ENCODE peak calls at places on chromosome 4, in five cellular contexts. One of them, this sample, is unnamed.

GRCh38 chr4:122635205-122635604 is 14.3 kb upstream of the IL21 start:
- DNase-seq in HCT116: no peak
- DNase-seq in progenitor cell of endocrine pancreas: no peak
- DNase-seq in H9: no peak
- DNase-seq in lower lobe of right lung: no peak
- DNase-seq in this sample: no peak

GRCh38 chr4:38235338-38235737 is 275.1 kb downstream of the PTTG2 start:
- DNase-seq in HCT116: no peak
- DNase-seq in progenitor cell of endocrine pancreas: no peak
- DNase-seq in H9: no peak
- DNase-seq in lower lobe of right lung: no peak
- DNase-seq in this sample: no peak

GRCh38 chr4:112916868-112917267 is 132.6 kb upstream of the ANK2 start:
- DNase-seq in HCT116: no peak
- DNase-seq in progenitor cell of endocrine pancreas: no peak
- DNase-seq in H9: no peak
- DNase-seq in lower lobe of right lung: no peak
- DNase-seq in this sample: no peak

GRCh38 chr4:110119880-110120279 is 78.5 kb downstream of the ELOVL6 start:
- DNase-seq in HCT116: no peak
- DNase-seq in progenitor cell of endocrine pancreas: no peak
- DNase-seq in H9: no peak
- DNase-seq in lower lobe of right lung: no peak
- DNase-seq in this sample: no peak

GRCh38 chr4:71941001-71941400 is 90.8 kb upstream of the NPFFR2 start:
- DNase-seq in HCT116: peak
- DNase-seq in progenitor cell of endocrine pancreas: no peak
- DNase-seq in H9: peak
- DNase-seq in lower lobe of right lung: no peak
- DNase-seq in this sample: peak

GRCh38 chr4:42074294-42074693 is 78.2 kb downstream of the BEND4 start:
- DNase-seq in HCT116: no peak
- DNase-seq in progenitor cell of endocrine pancreas: no peak
- DNase-seq in H9: no peak
- DNase-seq in lower lobe of right lung: no peak
- DNase-seq in this sample: no peak

GRCh38 chr4:134935320-134935719 is 733.7 kb upstream of the PABPC4L start:
- DNase-seq in HCT116: no peak
- DNase-seq in progenitor cell of endocrine pancreas: no peak
- DNase-seq in H9: no peak
- DNase-seq in lower lobe of right lung: no peak
- DNase-seq in this sample: peak

GRCh38 chr4:2094545-2094944 is 35.4 kb downstream of the NAT8L start:
- DNase-seq in HCT116: no peak
- DNase-seq in progenitor cell of endocrine pancreas: no peak
- DNase-seq in H9: no peak
- DNase-seq in lower lobe of right lung: no peak
- DNase-seq in this sample: no peak

GRCh38 chr4:78862314-78862737 is 76.9 kb downstream of the PAQR3 start:
- DNase-seq in HCT116: no peak
- DNase-seq in progenitor cell of endocrine pancreas: no peak
- DNase-seq in H9: no peak
- DNase-seq in lower lobe of right lung: no peak
- DNase-seq in this sample: no peak

GRCh38 chr4:4401049-4401448 is 14.1 kb downstream of the NSG1 start:
- DNase-seq in HCT116: no peak
- DNase-seq in progenitor cell of endocrine pancreas: no peak
- DNase-seq in H9: no peak
- DNase-seq in lower lobe of right lung: no peak
- DNase-seq in this sample: no peak

DNA sequence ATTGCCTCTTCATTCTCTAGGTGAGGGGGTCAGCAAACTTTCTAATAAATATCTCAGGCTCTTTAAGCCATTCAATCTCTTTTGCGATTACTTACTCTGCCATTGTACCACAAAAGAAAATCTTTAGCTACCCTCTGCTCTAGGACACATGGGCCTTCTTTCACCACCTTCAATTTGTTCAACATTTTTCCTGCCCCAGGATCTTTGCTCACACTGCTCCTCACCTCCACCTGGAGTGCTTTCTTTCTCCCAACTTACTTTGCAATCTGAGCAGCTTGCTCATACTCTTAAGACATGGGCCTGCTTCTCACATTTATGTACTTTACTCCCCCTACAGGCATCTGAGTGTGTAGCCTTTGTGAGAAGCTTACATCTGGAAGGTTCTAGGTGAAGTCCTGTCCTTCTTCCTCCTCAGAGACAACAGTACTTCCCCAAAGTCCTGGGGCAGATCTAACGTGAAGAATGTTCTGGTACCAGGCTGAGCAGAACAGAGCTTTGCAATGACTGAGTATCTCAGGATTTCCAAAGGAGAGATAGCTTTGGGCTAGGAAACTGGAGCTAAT is 55.0 kb upstream of the PRDM5 start:
- DNase-seq in HCT116: peak
- DNase-seq in progenitor cell of endocrine pancreas: no peak
- DNase-seq in H9: peak
- DNase-seq in lower lobe of right lung: no peak
- DNase-seq in this sample: no peak
- TF ChIP-seq CTCF in HCT116: peak
- TF ChIP-seq CTCF in progenitor cell of endocrine pancreas: peak
- TF ChIP-seq CTCF in H9: peak
- TF ChIP-seq CTCF in lower lobe of right lung: peak
- TF ChIP-seq CTCF in this sample: peak

GRCh38 chr4:72987741-72988729 is 81.5 kb downstream of the COX18 start:
- DNase-seq in HCT116: no peak
- DNase-seq in progenitor cell of endocrine pancreas: no peak
- DNase-seq in H9: no peak
- DNase-seq in lower lobe of right lung: no peak
- DNase-seq in this sample: no peak
- TF ChIP-seq CTCF in HCT116: no peak
- TF ChIP-seq CTCF in progenitor cell of endocrine pancreas: no peak
- TF ChIP-seq CTCF in H9: no peak
- TF ChIP-seq CTCF in lower lobe of right lung: no peak
- TF ChIP-seq CTCF in this sample: no peak

DNA sequence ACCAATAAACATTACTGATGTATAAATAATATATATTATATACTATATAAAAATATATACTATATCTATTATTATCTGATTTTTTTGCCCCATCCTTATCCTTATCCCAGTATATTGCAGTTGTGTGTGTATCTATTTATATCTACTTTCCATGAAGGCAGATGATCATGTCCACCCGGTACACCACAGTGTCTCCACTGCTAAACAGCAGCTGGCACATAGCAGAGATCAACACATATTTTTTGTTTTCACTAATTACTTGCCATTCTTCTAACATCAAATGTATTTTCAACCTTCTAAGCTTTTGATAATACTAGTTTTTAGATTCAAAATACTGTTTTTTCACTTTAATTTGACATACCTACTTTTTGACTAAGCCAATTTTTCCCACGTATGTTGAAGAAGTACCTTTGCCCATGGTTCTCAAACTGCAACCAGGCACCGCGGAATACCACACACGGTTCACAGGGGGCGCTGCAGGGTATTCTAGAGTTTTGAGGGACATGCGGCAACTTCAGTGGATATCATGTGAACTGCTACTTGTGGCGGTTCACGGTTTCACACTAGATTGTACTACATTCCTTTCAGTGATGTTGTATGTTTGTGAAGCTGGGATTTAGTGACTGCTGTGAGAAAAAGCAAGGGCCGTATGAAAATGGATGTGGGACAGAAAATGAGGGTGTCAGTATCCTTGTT is 182.5 kb upstream of the NPY2R start:
- DNase-seq in HCT116: peak
- DNase-seq in progenitor cell of endocrine pancreas: peak
- DNase-seq in H9: peak
- DNase-seq in lower lobe of right lung: peak
- DNase-seq in this sample: peak
- TF ChIP-seq CTCF in HCT116: peak
- TF ChIP-seq CTCF in progenitor cell of endocrine pancreas: peak
- TF ChIP-seq CTCF in H9: peak
- TF ChIP-seq CTCF in lower lobe of right lung: peak
- TF ChIP-seq CTCF in this sample: peak

DNA sequence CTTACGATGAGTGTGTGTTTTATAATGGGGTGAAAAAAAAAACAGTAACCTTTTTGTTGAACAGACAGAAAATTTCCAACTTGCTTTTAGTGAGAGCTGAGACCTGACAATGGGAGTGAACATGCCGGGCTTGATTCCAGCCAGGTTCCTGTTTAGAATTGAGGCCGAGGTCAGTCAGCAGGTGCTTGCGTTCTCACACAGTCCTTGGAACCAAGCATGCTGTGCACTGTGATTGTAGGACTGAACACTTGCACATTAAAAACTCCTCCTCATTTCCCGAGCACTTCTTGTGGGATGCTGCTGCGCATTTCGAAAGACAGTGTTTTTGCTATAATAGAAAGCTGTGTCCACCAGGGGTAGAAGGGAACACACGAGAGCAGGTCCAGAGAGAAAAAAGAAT is 51.8 kb downstream of the TMEM131L start:
- DNase-seq in HCT116: no peak
- DNase-seq in progenitor cell of endocrine pancreas: no peak
- DNase-seq in H9: no peak
- DNase-seq in lower lobe of right lung: no peak
- DNase-seq in this sample: no peak
- TF ChIP-seq CTCF in HCT116: no peak
- TF ChIP-seq CTCF in progenitor cell of endocrine pancreas: no peak
- TF ChIP-seq CTCF in H9: no peak
- TF ChIP-seq CTCF in lower lobe of right lung: no peak
- TF ChIP-seq CTCF in this sample: no peak

DNA sequence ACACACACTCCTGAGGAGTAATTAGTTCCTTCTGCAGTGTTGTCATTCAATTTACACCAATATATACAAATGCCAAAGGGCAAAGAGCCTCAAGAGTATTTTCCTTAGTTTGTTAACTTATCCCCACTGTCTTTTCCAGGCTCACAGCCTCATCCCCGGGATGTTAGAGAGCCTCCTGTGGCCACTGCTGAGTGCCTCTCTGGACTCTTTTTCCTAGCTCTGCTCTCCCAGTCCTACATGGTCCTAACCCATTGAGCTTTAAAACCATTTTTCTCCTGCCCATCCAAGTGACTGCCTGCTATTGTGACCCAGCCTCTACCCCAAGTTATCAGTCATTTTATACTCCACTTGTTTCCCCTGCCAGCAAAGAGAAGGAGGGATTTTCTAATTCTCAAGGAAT is 23.5 kb upstream of the TTC29 start:
- DNase-seq in HCT116: no peak
- DNase-seq in progenitor cell of endocrine pancreas: no peak
- DNase-seq in H9: no peak
- DNase-seq in lower lobe of right lung: no peak
- DNase-seq in this sample: no peak
- TF ChIP-seq CTCF in HCT116: no peak
- TF ChIP-seq CTCF in progenitor cell of endocrine pancreas: no peak
- TF ChIP-seq CTCF in H9: peak
- TF ChIP-seq CTCF in lower lobe of right lung: no peak
- TF ChIP-seq CTCF in this sample: no peak

GRCh38 chr4:86909540-86909939 is 17.3 kb upstream of the C4orf36 start:
- DNase-seq in HCT116: no peak
- DNase-seq in progenitor cell of endocrine pancreas: no peak
- DNase-seq in H9: no peak
- DNase-seq in lower lobe of right lung: no peak
- DNase-seq in this sample: no peak

GRCh38 chr4:86910820-86911684 is 18.8 kb upstream of the C4orf36 start:
- DNase-seq in HCT116: no peak
- DNase-seq in progenitor cell of endocrine pancreas: no peak
- DNase-seq in H9: no peak
- DNase-seq in lower lobe of right lung: no peak
- DNase-seq in this sample: no peak

GRCh38 chr4:86909945-86910344 is 17.7 kb upstream of the C4orf36 start:
- DNase-seq in HCT116: no peak
- DNase-seq in progenitor cell of endocrine pancreas: no peak
- DNase-seq in H9: no peak
- DNase-seq in lower lobe of right lung: no peak
- DNase-seq in this sample: no peak

DNA sequence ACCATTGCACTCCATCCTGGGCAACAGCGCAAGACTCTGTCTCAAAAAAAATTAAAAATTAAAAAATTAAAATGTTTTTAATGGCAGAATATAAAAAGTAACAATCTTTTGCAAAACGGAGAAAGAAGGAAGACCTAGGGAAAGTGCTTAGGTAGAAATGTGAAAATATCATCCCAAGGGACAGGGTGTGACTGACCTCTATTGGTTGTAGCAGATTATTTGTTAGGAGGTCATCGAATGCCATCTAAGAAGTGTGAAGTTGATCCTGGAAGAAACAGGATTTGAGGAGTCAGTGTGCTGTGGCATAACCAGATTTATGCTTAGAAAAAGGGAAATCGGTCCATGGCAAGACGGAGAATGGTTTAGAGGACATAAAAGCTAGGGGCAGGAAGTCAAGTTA is 18.1 kb upstream of the C4orf36 start:
- DNase-seq in HCT116: no peak
- DNase-seq in progenitor cell of endocrine pancreas: no peak
- DNase-seq in H9: no peak
- DNase-seq in lower lobe of right lung: no peak
- DNase-seq in this sample: no peak
- TF ChIP-seq CTCF in HCT116: peak
- TF ChIP-seq CTCF in progenitor cell of endocrine pancreas: no peak
- TF ChIP-seq CTCF in H9: peak
- TF ChIP-seq CTCF in lower lobe of right lung: no peak
- TF ChIP-seq CTCF in this sample: no peak

GRCh38 chr4:33625762-33626161 is 2618.6 kb downstream of the ARAP2 start:
- DNase-seq in HCT116: peak
- DNase-seq in progenitor cell of endocrine pancreas: no peak
- DNase-seq in H9: no peak
- DNase-seq in lower lobe of right lung: no peak
- DNase-seq in this sample: no peak
- TF ChIP-seq CTCF in HCT116: peak
- TF ChIP-seq CTCF in progenitor cell of endocrine pancreas: peak
- TF ChIP-seq CTCF in H9: peak
- TF ChIP-seq CTCF in lower lobe of right lung: no peak
- TF ChIP-seq CTCF in this sample: no peak